ENCODE peak calls at places on chromosome 18, in six cellular contexts. One of them, this sample, is unnamed.
A peak's percentile ranks its signal among the peaks of the same experiment; 100 is the strongest.

GRCh38 chr18:58310517-58310916 is 266.5 kb downstream of the NEDD4L start:
- DNase-seq in fibroblast of lung: peak; percentile 63
- DNase-seq in neural progenitor cell: no peak
- DNase-seq in hepatocyte: peak; percentile 86
- DNase-seq in PC-3: no peak
- DNase-seq in H9: no peak
- DNase-seq in this sample: no peak

GRCh38 chr18:59061914-59062642 is 77.6 kb upstream of the SEC11C start:
- DNase-seq in fibroblast of lung: no peak
- DNase-seq in PC-3: no peak
- DNase-seq in H9: no peak
- DNase-seq in hepatocyte: no peak
- DNase-seq in neural progenitor cell: no peak
- DNase-seq in this sample: no peak

GRCh38 chr18:80108122-80108536 is 933 bp upstream of the ADNP2 start:
- DNase-seq in hepatocyte: no peak
- DNase-seq in PC-3: no peak
- DNase-seq in fibroblast of lung: no peak
- DNase-seq in H9: no peak
- DNase-seq in neural progenitor cell: no peak
- DNase-seq in this sample: no peak

GRCh38 chr18:59276047-59276446 is 2.8 kb upstream of the RAX start:
- DNase-seq in H9: no peak
- DNase-seq in PC-3: no peak
- DNase-seq in neural progenitor cell: peak; percentile 97
- DNase-seq in fibroblast of lung: no peak
- DNase-seq in hepatocyte: no peak
- DNase-seq in this sample: peak; percentile 53

GRCh38 chr18:32771169-32771751 is 1.6 kb downstream of the KLHL14 start:
- DNase-seq in fibroblast of lung: peak; percentile 18
- DNase-seq in hepatocyte: peak; percentile 17
- DNase-seq in H9: peak; percentile 45
- DNase-seq in PC-3: no peak
- DNase-seq in neural progenitor cell: peak; percentile 65
- DNase-seq in this sample: peak; percentile 86

GRCh38 chr18:37987901-37988300 is 422.3 kb upstream of the CELF4 start:
- DNase-seq in H9: no peak
- DNase-seq in PC-3: no peak
- DNase-seq in hepatocyte: no peak
- DNase-seq in fibroblast of lung: no peak
- DNase-seq in neural progenitor cell: no peak
- DNase-seq in this sample: no peak

GRCh38 chr18:35311506-35311905 is 21.5 kb upstream of the ZSCAN30 start:
- DNase-seq in PC-3: no peak
- DNase-seq in hepatocyte: no peak
- DNase-seq in neural progenitor cell: no peak
- DNase-seq in H9: no peak
- DNase-seq in fibroblast of lung: peak; percentile 57
- DNase-seq in this sample: no peak

GRCh38 chr18:21735452-21736015 is 5.1 kb upstream of the MIB1 start:
- DNase-seq in hepatocyte: peak; percentile 88
- DNase-seq in fibroblast of lung: peak; percentile 17
- DNase-seq in neural progenitor cell: peak; percentile 53
- DNase-seq in PC-3: peak; percentile 44
- DNase-seq in H9: peak; percentile 82
- DNase-seq in this sample: no peak

GRCh38 chr18:70332694-70333093 is 43.8 kb downstream of the SOCS6 start:
- DNase-seq in neural progenitor cell: no peak
- DNase-seq in PC-3: peak; percentile 53
- DNase-seq in fibroblast of lung: peak; percentile 55
- DNase-seq in hepatocyte: no peak
- DNase-seq in H9: no peak
- DNase-seq in this sample: no peak

GRCh38 chr18:13107074-13107473 is 111.5 kb upstream of the LDLRAD4 start:
- DNase-seq in fibroblast of lung: peak; percentile 58
- DNase-seq in neural progenitor cell: no peak
- DNase-seq in hepatocyte: no peak
- DNase-seq in H9: no peak
- DNase-seq in PC-3: no peak
- DNase-seq in this sample: no peak

GRCh38 chr18:70284976-70285610 is 3.8 kb upstream of the SOCS6 start:
- DNase-seq in fibroblast of lung: no peak
- DNase-seq in PC-3: no peak
- DNase-seq in H9: no peak
- DNase-seq in hepatocyte: no peak
- DNase-seq in neural progenitor cell: no peak
- DNase-seq in this sample: no peak

GRCh38 chr18:10892801-10893595 is 256.4 kb downstream of the PIEZO2 start:
- DNase-seq in PC-3: peak; percentile 7
- DNase-seq in H9: no peak
- DNase-seq in neural progenitor cell: no peak
- DNase-seq in fibroblast of lung: no peak
- DNase-seq in hepatocyte: no peak
- DNase-seq in this sample: no peak

GRCh38 chr18:36420826-36421225 is 123.3 kb downstream of the FHOD3 start:
- DNase-seq in PC-3: peak; percentile 3
- DNase-seq in neural progenitor cell: no peak
- DNase-seq in fibroblast of lung: peak; percentile 69
- DNase-seq in hepatocyte: no peak
- DNase-seq in H9: no peak
- DNase-seq in this sample: no peak

DNA sequence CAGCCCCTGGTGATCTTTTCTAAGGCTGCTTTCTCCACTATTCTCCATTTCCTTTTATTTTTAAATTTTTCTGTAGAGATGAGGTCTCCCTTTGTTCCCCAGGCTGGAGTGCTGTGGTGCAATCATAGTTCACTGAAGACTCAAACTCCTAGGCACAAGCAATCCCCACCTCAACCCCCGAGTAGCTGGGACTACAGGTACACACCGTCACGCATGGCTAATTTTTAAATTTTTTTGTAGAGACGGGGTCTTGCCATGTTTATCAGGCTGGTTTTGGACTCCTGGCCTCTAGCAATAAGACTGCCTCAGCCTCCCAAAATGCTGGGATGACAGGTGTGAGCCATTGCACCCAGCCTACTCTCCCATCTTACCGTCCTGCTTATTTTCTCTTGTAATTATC is 22.7 kb upstream of the LPIN2 start:
- DNase-seq in fibroblast of lung: no peak
- DNase-seq in PC-3: no peak
- DNase-seq in hepatocyte: no peak
- DNase-seq in H9: no peak
- DNase-seq in neural progenitor cell: no peak
- DNase-seq in this sample: no peak
- H2AFZ ChIP-seq in fibroblast of lung: no peak overlapping the region
- H2AFZ ChIP-seq in PC-3: no peak overlapping the region
- H2AFZ ChIP-seq in hepatocyte: no peak overlapping the region
- H2AFZ ChIP-seq in H9: no peak overlapping the region
- H2AFZ ChIP-seq in neural progenitor cell: no peak overlapping the region
- H2AFZ ChIP-seq in this sample: no peak overlapping the region

GRCh38 chr18:41744664-41745063 is 210.4 kb upstream of the PIK3C3 start:
- DNase-seq in hepatocyte: no peak
- DNase-seq in fibroblast of lung: no peak
- DNase-seq in neural progenitor cell: peak; percentile 60
- DNase-seq in H9: no peak
- DNase-seq in PC-3: no peak
- DNase-seq in this sample: no peak

GRCh38 chr18:41747723-41748242 is 207.3 kb upstream of the PIK3C3 start:
- DNase-seq in PC-3: no peak
- DNase-seq in fibroblast of lung: no peak
- DNase-seq in hepatocyte: no peak
- DNase-seq in neural progenitor cell: no peak
- DNase-seq in H9: no peak
- DNase-seq in this sample: no peak

GRCh38 chr18:41751161-41751560 is 203.9 kb upstream of the PIK3C3 start:
- DNase-seq in PC-3: peak; percentile 59
- DNase-seq in hepatocyte: no peak
- DNase-seq in H9: no peak
- DNase-seq in neural progenitor cell: no peak
- DNase-seq in fibroblast of lung: no peak
- DNase-seq in this sample: no peak

GRCh38 chr18:41745166-41746049 is 209.6 kb upstream of the PIK3C3 start:
- DNase-seq in PC-3: peak; percentile 57
- DNase-seq in neural progenitor cell: peak; percentile 83
- DNase-seq in hepatocyte: peak; percentile 80
- DNase-seq in fibroblast of lung: peak; percentile 38
- DNase-seq in H9: peak; percentile 75
- DNase-seq in this sample: no peak
- H2AFZ ChIP-seq in PC-3: no peak overlapping the region
- H2AFZ ChIP-seq in neural progenitor cell: no peak overlapping the region
- H2AFZ ChIP-seq in hepatocyte: no peak overlapping the region
- H2AFZ ChIP-seq in fibroblast of lung: no peak overlapping the region
- H2AFZ ChIP-seq in H9: no peak overlapping the region
- H2AFZ ChIP-seq in this sample: no peak overlapping the region

DNA sequence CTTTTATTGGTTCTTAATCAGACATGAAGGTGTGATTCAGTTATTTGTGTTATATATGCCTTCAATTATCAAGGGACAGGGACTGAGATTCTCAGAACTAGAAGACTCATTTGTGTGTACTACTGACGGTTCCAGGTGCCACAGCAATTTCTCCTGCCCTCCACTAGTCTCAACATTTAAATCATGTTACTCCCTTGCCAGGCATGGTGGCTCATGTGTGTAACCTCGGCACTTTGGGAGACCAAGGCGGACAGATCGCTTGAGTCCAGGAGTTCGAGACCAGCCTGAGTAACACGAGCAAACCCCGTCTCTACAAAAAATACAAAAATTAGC is 1.1 kb downstream of the CNDP2 start:
- DNase-seq in PC-3: no peak
- DNase-seq in neural progenitor cell: no peak
- DNase-seq in H9: no peak
- DNase-seq in hepatocyte: no peak
- DNase-seq in fibroblast of lung: no peak
- DNase-seq in this sample: no peak
- H2AFZ ChIP-seq in PC-3: no peak overlapping the region
- H2AFZ ChIP-seq in neural progenitor cell: no peak overlapping the region
- H2AFZ ChIP-seq in H9: no peak overlapping the region
- H2AFZ ChIP-seq in hepatocyte: no peak overlapping the region
- H2AFZ ChIP-seq in fibroblast of lung: no peak overlapping the region
- H2AFZ ChIP-seq in this sample: peak overlapping the region; percentile 86

DNA sequence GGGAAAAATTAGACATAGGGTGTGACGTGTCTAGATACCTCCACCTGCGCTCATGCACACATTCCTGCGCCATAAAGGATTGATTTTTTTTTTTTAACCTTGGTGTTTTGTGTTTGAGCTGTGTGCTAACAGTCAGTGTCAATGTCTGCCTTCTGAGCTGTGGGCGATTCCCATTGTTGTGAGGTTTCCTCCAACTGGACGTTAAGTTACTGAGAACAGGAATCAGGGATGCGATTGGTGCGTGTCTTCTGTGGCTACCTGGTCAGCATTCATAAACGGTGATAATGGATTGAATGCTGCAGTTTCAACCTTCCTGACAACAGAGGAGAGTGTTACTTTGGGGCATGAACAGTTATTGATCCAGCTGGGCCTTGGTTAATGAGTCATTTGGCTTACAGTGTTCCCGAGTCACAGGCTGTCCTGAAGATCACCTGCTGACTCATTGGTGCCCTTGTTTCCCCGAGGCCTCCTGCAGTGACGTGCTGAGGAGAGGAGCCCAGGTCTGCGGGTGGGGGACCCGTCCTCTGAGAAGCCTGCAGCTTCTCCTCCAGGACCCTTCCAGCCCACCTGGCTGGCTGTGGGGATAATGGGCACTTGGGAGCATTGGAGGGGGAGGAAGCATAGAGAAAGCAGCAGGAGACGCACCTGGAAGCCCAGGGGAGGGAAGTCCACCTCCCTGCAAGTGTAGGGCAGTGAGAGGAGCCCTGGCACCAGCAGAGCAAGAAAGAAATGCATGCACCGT is 25.8 kb upstream of the CABYR start:
- DNase-seq in PC-3: peak; percentile 84
- DNase-seq in fibroblast of lung: peak; percentile 67
- DNase-seq in neural progenitor cell: no peak
- DNase-seq in hepatocyte: peak; percentile 77
- DNase-seq in H9: no peak
- DNase-seq in this sample: peak; percentile 8
- H2AFZ ChIP-seq in PC-3: no peak overlapping the region
- H2AFZ ChIP-seq in fibroblast of lung: no peak overlapping the region
- H2AFZ ChIP-seq in neural progenitor cell: no peak overlapping the region
- H2AFZ ChIP-seq in hepatocyte: no peak overlapping the region
- H2AFZ ChIP-seq in H9: no peak overlapping the region
- H2AFZ ChIP-seq in this sample: no peak overlapping the region

DNA sequence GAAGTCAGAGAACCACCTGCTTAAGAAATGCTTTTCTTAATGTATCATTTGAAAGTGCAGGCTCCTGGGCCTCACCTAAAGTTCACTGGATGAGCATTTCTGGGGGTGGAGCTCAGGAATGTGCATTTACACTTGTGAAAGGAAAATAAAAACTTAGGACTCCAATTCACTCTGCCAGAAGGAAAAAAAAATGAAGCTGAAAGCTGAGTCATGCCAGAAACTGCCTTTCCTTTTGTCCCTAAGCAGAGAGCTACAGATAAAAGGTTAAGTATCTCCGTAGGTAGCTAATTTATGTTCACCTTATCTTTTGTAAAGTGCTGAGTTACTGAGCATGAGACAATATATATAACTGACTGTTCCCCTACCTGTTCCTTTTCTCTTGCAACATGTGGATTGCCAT is 229.5 kb upstream of the MEX3C start:
- DNase-seq in neural progenitor cell: no peak
- DNase-seq in hepatocyte: peak; percentile 51
- DNase-seq in fibroblast of lung: peak; percentile 1
- DNase-seq in PC-3: no peak
- DNase-seq in H9: no peak
- DNase-seq in this sample: no peak
- H2AFZ ChIP-seq in neural progenitor cell: no peak overlapping the region
- H2AFZ ChIP-seq in hepatocyte: no peak overlapping the region
- H2AFZ ChIP-seq in fibroblast of lung: no peak overlapping the region
- H2AFZ ChIP-seq in PC-3: no peak overlapping the region
- H2AFZ ChIP-seq in H9: no peak overlapping the region
- H2AFZ ChIP-seq in this sample: no peak overlapping the region

DNA sequence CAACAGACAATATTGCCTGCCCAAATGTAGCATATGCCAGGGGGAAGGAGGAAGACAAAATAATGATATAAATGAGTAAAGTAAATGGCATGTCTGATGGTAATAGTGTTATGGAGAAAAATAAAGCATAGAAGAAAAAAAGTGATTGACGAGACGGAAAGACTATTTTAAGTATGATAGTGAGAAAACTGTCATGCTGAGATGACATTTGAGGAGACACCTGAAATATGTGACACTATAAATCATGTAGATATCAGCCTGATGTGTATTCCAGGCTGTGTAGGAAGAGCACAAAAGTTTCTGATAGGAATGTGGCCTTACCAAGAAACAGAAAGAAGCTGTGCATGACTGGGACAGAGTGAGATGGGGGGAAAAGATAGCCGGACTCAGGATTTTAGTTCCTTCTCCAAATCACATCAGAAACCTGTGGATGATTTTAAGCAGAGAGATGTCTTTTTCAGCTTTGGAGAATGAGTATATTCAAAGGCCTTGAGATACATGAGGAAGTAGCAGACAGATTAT is 387.3 kb upstream of the SYT4 start:
- DNase-seq in fibroblast of lung: peak; percentile 32
- DNase-seq in neural progenitor cell: no peak
- DNase-seq in hepatocyte: no peak
- DNase-seq in H9: no peak
- DNase-seq in PC-3: no peak
- DNase-seq in this sample: no peak
- H2AFZ ChIP-seq in fibroblast of lung: no peak overlapping the region
- H2AFZ ChIP-seq in neural progenitor cell: no peak overlapping the region
- H2AFZ ChIP-seq in hepatocyte: no peak overlapping the region
- H2AFZ ChIP-seq in H9: no peak overlapping the region
- H2AFZ ChIP-seq in PC-3: no peak overlapping the region
- H2AFZ ChIP-seq in this sample: peak overlapping the region; percentile 49

This sample was measured in osteoblast.